ENCODE peak calls at places on chromosomes 16 and 17, in five cellular contexts. F is breast epithelium, K is heart right ventricle, Z is psoas muscle, Y is testis. D is an unnamed sample.

GRCh38 chr16:71185366-71185765 is 45.2 kb downstream of the HYDIN start:
- DNase-seq in F (no peak), K (no peak), Z (no peak), Y (no peak), D (no peak)

GRCh38 chr16:28880589-28880915 is 2.3 kb downstream of the ATP2A1 start:
- DNase-seq in F (no peak), K (no peak), Z (no peak), Y (no peak), D (no peak)

GRCh38 chr17:63707151-63707550 is 7.2 kb upstream of the LIMD2 start:
- DNase-seq in F (no peak), K (no peak), Z (no peak), Y (no peak), D (no peak)

GRCh38 chr16:57163842-57164241 is 22.0 kb downstream of the PSME3IP1 start:
- DNase-seq in F (no peak), K (no peak), Z (no peak), Y (no peak), D (no peak)

GRCh38 chr17:14737984-14738651 is 437.2 kb downstream of the HS3ST3B1 start:
- DNase-seq in F (peak), K (peak), Z (peak), Y (peak), D (no peak)

GRCh38 chr16:67428146-67428731 is 2.7 kb upstream of the HSD11B2 start:
- DNase-seq in F (peak), K (peak), Z (peak), Y (peak), D (peak)

GRCh38 chr17:742147-742793 is 9.8 kb downstream of the GEMIN4 start:
- DNase-seq in F (no peak), K (no peak), Z (no peak), Y (no peak), D (no peak)

GRCh38 chr16:66503030-66503429 is 46.9 kb downstream of the TK2 start:
- DNase-seq in F (no peak), K (no peak), Z (no peak), Y (peak), D (peak)

GRCh38 chr17:76834889-76835288 is 33.3 kb upstream of the MGAT5B start:
- DNase-seq in F (no peak), K (no peak), Z (no peak), Y (no peak), D (no peak)

GRCh38 chr16:66479661-66480264 is 52.7 kb downstream of the BEAN1 start:
- DNase-seq in F (no peak), K (no peak), Z (no peak), Y (no peak), D (no peak)

GRCh38 chr16:12159028-12159427 is 182.5 kb downstream of the SNX29 start:
- DNase-seq in F (no peak), K (no peak), Z (no peak), Y (no peak), D (no peak)

GRCh38 chr16:21223787-21224186 is 9.7 kb upstream of the ANKS4B start:
- DNase-seq in F (no peak), K (no peak), Z (no peak), Y (no peak), D (no peak)

GRCh38 chr16:15043344-15043743 is 12.5 kb downstream of the NTAN1 start:
- DNase-seq in F (no peak), K (no peak), Z (no peak), Y (no peak), D (no peak)

GRCh38 chr16:55297062-55297909 is 26.7 kb upstream of the IRX6 start:
- DNase-seq in F (no peak), K (no peak), Z (peak), Y (no peak), D (no peak)

GRCh38 chr16:57150682-57151330 is 35.0 kb downstream of the PSME3IP1 start:
- DNase-seq in F (no peak), K (no peak), Z (no peak), Y (peak), D (no peak)

DNA sequence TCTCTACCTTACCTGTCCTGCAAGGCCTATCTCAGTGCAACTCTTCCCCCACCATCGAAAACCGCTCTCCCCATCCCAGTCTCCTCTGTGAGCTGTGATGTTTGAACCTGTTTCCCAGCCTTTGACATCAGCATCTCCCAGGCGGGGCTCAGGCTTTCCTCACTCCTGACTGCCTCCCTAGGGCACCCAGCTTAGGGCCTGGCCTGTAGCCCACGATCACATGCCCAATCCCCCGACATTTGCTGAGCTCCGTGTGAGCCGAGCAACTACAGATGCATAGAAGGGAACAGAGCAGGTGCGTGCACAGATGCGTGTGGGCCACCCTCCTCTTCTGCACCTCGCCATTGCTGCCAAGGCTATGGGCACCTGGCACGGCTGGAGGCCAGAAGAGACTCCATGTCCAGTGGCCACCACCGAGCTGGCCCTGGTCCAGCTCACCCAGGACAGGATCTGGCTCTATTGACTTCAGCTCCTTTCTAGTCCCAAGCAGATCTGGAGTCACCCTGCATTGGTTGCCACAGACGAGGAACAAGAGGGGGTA is 35.5 kb upstream of the CMIP start:
- DNase-seq in F (no peak), K (no peak), Z (no peak), Y (no peak), D (no peak)
- H3K27ac ChIP-seq in F (no peak), K (no peak), Z (no peak), Y (no peak), D (no peak)

DNA sequence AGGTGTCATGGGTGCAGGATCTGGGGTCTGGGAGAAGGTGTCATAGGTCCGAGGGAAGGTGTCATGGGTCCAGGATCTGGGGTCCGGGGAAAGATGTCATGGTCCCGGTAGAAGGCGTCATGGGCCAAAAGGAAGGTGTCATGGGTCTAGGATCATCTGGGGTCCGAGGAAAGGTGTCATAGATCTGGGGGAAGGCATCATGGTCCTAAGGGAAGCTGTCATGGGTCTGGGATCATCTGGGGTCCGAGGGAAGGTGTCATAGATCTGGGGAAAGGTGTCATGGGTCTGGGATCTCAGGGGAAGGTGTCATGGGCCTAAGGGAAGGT is 972 bp downstream of the RAB40C start:
- DNase-seq in F (no peak), K (no peak), Z (no peak), Y (no peak), D (no peak)
- H3K27ac ChIP-seq in F (peak), K (no peak), Z (peak), Y (no peak), D (peak)

DNA sequence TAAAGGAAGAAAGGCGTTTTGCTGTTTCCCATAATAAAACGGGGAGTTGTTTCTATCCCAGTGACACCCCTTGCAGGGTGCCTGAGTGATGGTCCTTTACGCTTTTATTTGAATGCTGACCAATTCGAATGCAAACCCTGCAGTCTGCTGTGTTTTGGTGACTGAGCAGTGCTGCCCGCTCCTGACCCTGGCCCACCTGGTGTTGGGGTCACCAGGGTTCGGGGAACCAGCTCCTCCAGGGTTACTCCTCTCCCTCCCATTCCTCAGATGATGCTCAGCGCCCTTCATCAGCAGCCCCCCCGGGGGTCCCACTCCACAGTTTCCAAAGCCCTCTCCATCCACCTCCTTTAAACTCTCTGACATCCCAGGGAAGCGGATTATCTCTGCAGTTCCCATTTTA is 6.0 kb downstream of the CA4 start:
- DNase-seq in F (no peak), K (no peak), Z (no peak), Y (no peak), D (no peak)
- H3K27ac ChIP-seq in F (no peak), K (no peak), Z (no peak), Y (no peak), D (no peak)

GRCh38 chr17:3575506-3575905 is 17.9 kb upstream of the TRPV3 start:
- DNase-seq in F (no peak), K (no peak), Z (no peak), Y (no peak), D (no peak)
- H3K27ac ChIP-seq in F (no peak), K (no peak), Z (no peak), Y (no peak), D (no peak)

DNA sequence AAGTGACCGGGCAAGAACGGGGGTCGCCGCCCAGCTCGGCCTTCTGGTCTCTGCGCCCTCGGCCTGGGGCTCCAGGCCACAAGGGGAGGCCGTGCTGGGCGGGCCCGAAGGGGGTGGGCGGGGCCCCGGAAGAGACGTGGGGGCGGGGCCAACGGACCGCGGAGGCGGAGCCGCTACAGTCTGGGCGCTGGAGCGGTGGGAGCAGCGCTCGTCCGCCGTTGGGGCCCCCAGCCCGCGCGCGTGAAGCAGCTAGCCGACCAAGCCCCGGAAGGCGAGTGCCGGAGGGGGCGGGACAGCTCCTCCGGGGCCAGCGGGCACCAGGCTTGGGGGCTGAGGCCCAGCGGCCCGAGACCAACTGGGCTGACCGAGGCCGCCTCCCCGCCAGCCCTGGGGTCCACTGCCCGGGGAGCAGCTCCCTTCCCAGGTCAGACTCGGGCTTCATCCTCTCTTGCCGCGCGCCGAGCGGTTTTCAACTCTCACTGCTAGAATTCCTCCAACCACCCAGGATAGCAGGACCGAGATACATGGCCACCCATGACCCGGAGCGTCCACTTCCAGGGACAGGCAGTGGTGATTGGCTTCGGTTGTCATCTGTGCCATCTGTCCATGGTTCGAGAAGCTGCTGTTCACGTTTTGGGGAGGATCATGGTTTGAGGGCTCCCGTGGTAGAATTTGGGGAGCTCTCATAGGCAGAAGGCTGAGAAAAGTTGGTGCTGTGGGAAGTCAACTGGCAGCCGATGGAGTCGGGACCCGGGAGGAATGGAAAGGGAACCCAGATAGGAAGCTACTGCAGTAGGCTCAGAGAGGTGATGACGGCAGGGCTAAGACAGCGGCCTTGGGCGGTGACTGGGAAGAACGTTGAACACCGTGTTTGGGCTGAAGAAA is 44.6 kb upstream of the LCMT1 start:
- DNase-seq in F (peak), K (peak), Z (peak), Y (peak), D (peak)
- H3K27ac ChIP-seq in F (peak), K (peak), Z (peak), Y (peak), D (peak)

GRCh38 chr17:61486135-61487120 is 34.2 kb downstream of the TBX4 start:
- DNase-seq in F (no peak), K (no peak), Z (no peak), Y (no peak), D (no peak)
- H3K27ac ChIP-seq in F (no peak), K (no peak), Z (no peak), Y (no peak), D (no peak)

GRCh38 chr17:82113941-82114340 is 15.9 kb upstream of the FASN start:
- DNase-seq in F (no peak), K (no peak), Z (no peak), Y (no peak), D (no peak)

GRCh38 chr17:82113422-82113821 is 15.4 kb upstream of the FASN start:
- DNase-seq in F (no peak), K (no peak), Z (no peak), Y (no peak), D (no peak)

GRCh38 chr17:82116246-82116645 is 18.2 kb upstream of the FASN start:
- DNase-seq in F (no peak), K (no peak), Z (no peak), Y (no peak), D (no peak)

GRCh38 chr17:82114447-82114846 is 16.4 kb upstream of the FASN start:
- DNase-seq in F (no peak), K (no peak), Z (no peak), Y (no peak), D (no peak)

DNA sequence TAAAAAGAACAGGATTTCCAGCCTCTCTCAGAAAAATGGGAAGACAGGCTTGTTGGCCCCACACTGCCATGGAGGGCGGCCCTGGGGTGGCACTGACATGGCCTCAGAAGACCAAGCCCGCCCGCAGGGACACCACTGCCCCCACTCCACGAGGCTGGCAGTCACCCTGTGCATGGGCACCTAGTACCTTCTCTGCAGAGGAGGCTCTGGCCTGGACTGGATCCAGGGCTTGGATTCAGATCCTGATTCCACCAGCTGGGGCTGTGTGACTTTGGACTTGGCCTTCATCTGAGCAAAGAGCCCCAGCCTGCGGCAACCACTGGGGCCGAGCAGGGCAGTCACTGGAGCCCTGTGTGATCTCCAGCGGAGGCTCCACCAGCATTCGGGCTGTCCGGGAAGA is 16.8 kb upstream of the FASN start:
- DNase-seq in F (no peak), K (no peak), Z (no peak), Y (no peak), D (no peak)
- H3K27ac ChIP-seq in F (peak), K (no peak), Z (no peak), Y (no peak), D (no peak)

D was measured in substantia nigra.